ENCODE peak calls at places on chromosomes 7 and 10, in four cellular contexts. D is hepatocyte, W is MM.1S, N is neural progenitor cell. I is an unnamed sample.

GRCh38 chr10:50336140-50336539 is 84.8 kb upstream of the ASAH2 start:
- DNase-seq in D (no peak), W (no peak), N (no peak), I (no peak)

GRCh38 chr7:106041140-106041717 is 70.9 kb downstream of the SYPL1 start:
- DNase-seq in D (peak), W (peak), N (peak), I (peak)

GRCh38 chr7:69826283-69826682 is 228.0 kb downstream of the AUTS2 start:
- DNase-seq in D (no peak), W (no peak), N (no peak), I (no peak)

GRCh38 chr10:32326119-32326518 is 20.8 kb downstream of the EPC1 start:
- DNase-seq in D (no peak), W (no peak), N (no peak), I (no peak)

GRCh38 chr10:125823663-125824251 is 411 bp downstream of the BCCIP start:
- DNase-seq in D (peak), W (no peak), N (peak), I (no peak)

GRCh38 chr7:44981035-44981706 is 2.4 kb upstream of the MYO1G start:
- DNase-seq in D (no peak), W (peak), N (no peak), I (no peak)

GRCh38 chr10:4488924-4489323 is 337.1 kb upstream of the AKR1E2 start:
- DNase-seq in D (no peak), W (no peak), N (no peak), I (no peak)

GRCh38 chr7:118288098-118288497 is 63.6 kb downstream of the ANKRD7 start:
- DNase-seq in D (no peak), W (peak), N (no peak), I (no peak)

GRCh38 chr10:123553810-123554430 is 112.2 kb upstream of the GPR26 start:
- DNase-seq in D (no peak), W (no peak), N (no peak), I (no peak)

GRCh38 chr7:98091061-98091460 is 15.6 kb upstream of the LMTK2 start:
- DNase-seq in D (no peak), W (no peak), N (no peak), I (no peak)

GRCh38 chr10:88553116-88553752 is 29.9 kb downstream of the RNLS start:
- DNase-seq in D (peak), W (peak), N (peak), I (peak)

GRCh38 chr10:27481486-27481885 is 22.6 kb upstream of the RAB18 start:
- DNase-seq in D (no peak), W (no peak), N (no peak), I (no peak)

GRCh38 chr7:150322833-150323681 is at the start of the genes ACTR3C and LRRC61:
- DNase-seq in D (peak), W (peak), N (peak), I (no peak)

GRCh38 chr7:5345171-5345570 is 62.4 kb downstream of the SLC29A4 start:
- DNase-seq in D (no peak), W (no peak), N (no peak), I (no peak)

GRCh38 chr10:80464557-80465466 is 10.7 kb downstream of the TSPAN14 start:
- DNase-seq in D (no peak), W (no peak), N (peak), I (no peak)

GRCh38 chr10:96678725-96679124 is 41.6 kb downstream of the PIK3AP1 start:
- DNase-seq in D (no peak), W (no peak), N (no peak), I (no peak)
- TF ChIP-seq EZH2phosphoT487 in D (no peak), W (no peak), N (no peak), I (no peak)

GRCh38 chr7:26141077-26141476 is 10.9 kb upstream of the NFE2L3 start:
- DNase-seq in D (no peak), W (no peak), N (no peak), I (no peak)
- TF ChIP-seq EZH2 in D (no peak), W (no peak), N (no peak), I (no peak)

GRCh38 chr10:1452777-1453176 is 284.5 kb downstream of the ADARB2 start:
- DNase-seq in D (no peak), W (no peak), N (no peak), I (no peak)

GRCh38 chr10:1449806-1450205 is 287.5 kb downstream of the ADARB2 start:
- DNase-seq in D (no peak), W (no peak), N (no peak), I (no peak)

GRCh38 chr10:1454964-1455363 is 282.4 kb downstream of the ADARB2 start:
- DNase-seq in D (no peak), W (no peak), N (no peak), I (no peak)

GRCh38 chr10:1451362-1451888 is 285.9 kb downstream of the ADARB2 start:
- DNase-seq in D (no peak), W (no peak), N (no peak), I (no peak)

DNA sequence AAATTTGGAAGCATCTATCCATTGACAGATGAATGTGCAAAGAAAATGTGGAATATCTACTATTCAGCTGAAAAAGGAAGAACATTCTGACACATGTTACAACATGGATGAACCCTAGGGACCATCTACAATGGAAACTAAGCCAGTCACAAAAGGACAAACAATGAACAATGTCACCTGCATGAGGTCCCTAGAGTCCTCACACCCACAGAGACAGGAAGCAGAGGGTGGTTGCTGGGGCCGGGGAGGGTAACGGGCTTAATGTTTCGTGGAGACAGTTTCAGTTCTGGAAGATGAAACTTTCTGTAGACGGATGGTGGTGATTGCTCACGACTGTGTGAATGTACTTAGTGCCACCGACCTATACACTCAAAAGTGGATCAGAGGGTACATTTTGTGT is 282.9 kb downstream of the ADARB2 start:
- DNase-seq in D (no peak), W (peak), N (no peak), I (no peak)
- TF ChIP-seq EZH2phosphoT487 in D (no peak), W (no peak), N (no peak), I (no peak)

DNA sequence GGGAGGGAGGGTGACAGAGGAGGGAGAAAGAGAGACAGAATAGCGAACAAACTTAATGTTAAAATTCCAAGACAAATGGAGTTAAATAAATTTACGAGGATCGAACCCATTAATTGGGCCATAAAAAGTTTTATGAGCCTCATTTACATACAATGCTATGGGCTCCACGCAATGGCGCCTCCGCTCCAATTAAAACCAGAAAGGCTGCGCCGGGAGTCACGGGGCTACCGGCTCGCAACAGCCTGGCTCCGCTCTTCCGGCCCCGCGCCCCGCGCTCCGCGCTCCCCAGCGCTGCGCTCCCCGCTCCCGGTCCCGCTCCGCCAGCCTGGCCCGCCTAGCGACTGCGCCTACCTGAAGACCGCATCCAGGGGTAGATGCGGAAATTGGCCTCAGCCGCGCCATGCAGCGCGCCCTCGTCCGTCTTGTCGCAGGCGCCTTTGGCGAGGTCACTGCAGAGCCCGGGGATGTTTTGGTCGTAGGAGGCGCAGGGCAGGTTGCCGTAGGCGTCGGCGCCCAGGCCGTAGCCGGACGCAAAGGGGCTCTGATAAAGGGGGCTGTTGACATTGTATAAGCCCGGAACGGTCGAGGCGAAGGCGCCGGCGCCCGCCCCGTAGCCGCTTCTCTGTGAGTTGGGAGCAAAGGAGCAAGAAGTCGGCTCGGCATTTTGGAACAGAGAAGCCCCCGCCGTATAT is 513 bp downstream of the HOXA7 start:
- DNase-seq in D (no peak), W (no peak), N (peak), I (no peak)
- TF ChIP-seq EZH2 in D (peak), W (no peak), N (peak), I (no peak)

GRCh38 chr7:16795624-16796023 is 9.2 kb downstream of the AGR2 start:
- DNase-seq in D (no peak), W (no peak), N (no peak), I (no peak)
- TF ChIP-seq EZH2phosphoT487 in D (no peak), W (no peak), N (no peak), I (no peak)

DNA sequence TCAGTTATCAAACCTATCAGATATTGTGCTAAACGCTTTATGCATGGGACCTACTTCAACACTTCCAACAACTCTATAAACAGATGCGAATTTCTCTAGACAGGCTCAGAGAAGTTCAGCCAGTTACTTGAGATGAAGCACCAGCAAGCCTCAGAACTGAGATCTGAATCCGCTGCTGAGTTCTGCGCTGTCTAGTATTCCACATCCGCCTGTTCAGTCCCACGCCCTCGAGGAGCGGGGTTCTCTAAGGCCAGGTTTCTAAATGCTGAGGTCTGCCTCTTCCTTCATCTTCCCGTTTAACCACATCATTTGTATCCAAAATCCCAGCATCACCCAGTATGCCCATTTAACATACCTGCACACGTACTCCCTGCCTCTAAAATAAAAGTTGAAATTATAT is 297.8 kb upstream of the ZNF32 start:
- DNase-seq in D (no peak), W (no peak), N (no peak), I (no peak)
- TF ChIP-seq EZH2 in D (no peak), W (no peak), N (no peak), I (no peak)

GRCh38 chr7:152643979-152644559 is 31.9 kb downstream of the XRCC2 start:
- DNase-seq in D (no peak), W (no peak), N (no peak), I (no peak)

GRCh38 chr7:152649220-152649619 is 26.7 kb downstream of the XRCC2 start:
- DNase-seq in D (no peak), W (no peak), N (no peak), I (no peak)

GRCh38 chr7:152641384-152641783 is 34.6 kb downstream of the XRCC2 start:
- DNase-seq in D (no peak), W (no peak), N (no peak), I (no peak)

DNA sequence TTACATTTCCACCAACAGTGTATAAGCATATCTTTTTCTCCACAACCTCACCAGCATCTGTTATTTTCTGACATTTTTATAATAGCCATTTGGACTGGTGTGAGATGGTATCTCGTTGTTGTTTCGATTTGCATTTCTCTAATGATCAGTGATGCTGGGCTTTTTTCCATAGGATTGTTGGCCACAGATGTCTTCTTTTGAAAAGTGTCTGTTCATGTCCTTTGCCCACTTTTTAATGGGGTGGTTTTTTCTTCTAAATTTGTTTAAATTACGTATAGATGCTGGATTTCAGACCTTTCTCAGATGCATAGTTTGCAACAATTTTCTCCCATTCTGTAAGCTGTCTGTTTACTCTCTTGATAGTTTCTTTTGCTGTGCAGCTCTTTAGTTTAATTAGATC is 28.9 kb downstream of the XRCC2 start:
- DNase-seq in D (no peak), W (no peak), N (no peak), I (no peak)
- TF ChIP-seq EZH2phosphoT487 in D (no peak), W (no peak), N (no peak), I (no peak)

GRCh38 chr10:103966671-103967432 is at the start of gene SLK:
- DNase-seq in D (peak), W (peak), N (peak), I (peak)
- TF ChIP-seq EZH2 in D (no peak), W (no peak), N (no peak), I (no peak)

GRCh38 chr7:40586197-40586596 is 451.4 kb downstream of the SUGCT start:
- DNase-seq in D (no peak), W (no peak), N (no peak), I (no peak)
- TF ChIP-seq EZH2phosphoT487 in D (no peak), W (no peak), N (no peak), I (no peak)

I was measured in HCT116.